ENCODE peak calls at places on chromosomes 7 and 10, in five cellular contexts. O, I, E, U and Q are unnamed samples.

GRCh38 chr10:29130190-29130673 is 158.6 kb upstream of the LYZL1 start:
- DNase-seq in O (peak; percentile 3), I (peak; percentile 35), E (no peak), U (no peak), Q (peak; percentile 2)

GRCh38 chr7:23268746-23269145 is 22.2 kb downstream of the GPNMB start:
- DNase-seq in O (no peak), I (no peak), E (no peak), U (no peak), Q (no peak)

GRCh38 chr7:84245831-84246230 is 51.2 kb upstream of the SEMA3A start:
- DNase-seq in O (no peak), I (no peak), E (peak; percentile 58), U (no peak), Q (no peak)

GRCh38 chr10:49106451-49106850 is 8.9 kb downstream of the VSTM4 start:
- DNase-seq in O (no peak), I (no peak), E (no peak), U (no peak), Q (no peak)

GRCh38 chr7:28052933-28053332 is 127.7 kb downstream of the JAZF1 start:
- DNase-seq in O (peak; percentile 94), I (no peak), E (no peak), U (no peak), Q (no peak)

GRCh38 chr7:147937428-147937827 is 653.1 kb upstream of the C7orf33 start:
- DNase-seq in O (no peak), I (no peak), E (no peak), U (no peak), Q (no peak)

GRCh38 chr10:122981066-122981464 is 864 bp downstream of the PSTK start:
- DNase-seq in O (peak; percentile 65), I (peak; percentile 68), E (no peak), U (no peak), Q (peak; percentile 49)

GRCh38 chr10:128701381-128701780 is 575.2 kb upstream of the MKI67 start:
- DNase-seq in O (no peak), I (no peak), E (no peak), U (no peak), Q (no peak)

GRCh38 chr7:112708236-112708635 is 82.0 kb downstream of the TMEM168 start:
- DNase-seq in O (no peak), I (no peak), E (no peak), U (no peak), Q (no peak)

GRCh38 chr7:156881676-156882075 is 11.3 kb downstream of the LMBR1 start:
- DNase-seq in O (no peak), I (no peak), E (no peak), U (no peak), Q (no peak)

GRCh38 chr7:1665721-1666250 is 4.3 kb upstream of the ELFN1 start:
- DNase-seq in O (no peak), I (no peak), E (peak; percentile 36), U (no peak), Q (no peak)

GRCh38 chr10:117532451-117533107 is 10.0 kb upstream of the EMX2 start:
- DNase-seq in O (no peak), I (no peak), E (no peak), U (no peak), Q (no peak)